ENCODE peak calls at places on chromosomes 3 and 15, in nine cellular contexts. One of them, this sample, is unnamed.

GRCh38 chr3:65230251-65231140 is 542.7 kb upstream of the ADAMTS9 start:
- DNase-seq in sigmoid colon: no peak
- DNase-seq in thoracic aorta: no peak
- DNase-seq in IMR-90: no peak
- DNase-seq in CD8-positive, alpha-beta T cell: no peak
- DNase-seq in WTC11: no peak
- DNase-seq in cardiac muscle cell: no peak
- DNase-seq in foreskin fibroblast: no peak
- DNase-seq in epithelial cell of esophagus: peak; percentile 21
- DNase-seq in this sample: peak; percentile 8

GRCh38 chr15:85412956-85413854 is 32.8 kb downstream of the AKAP13 start:
- DNase-seq in sigmoid colon: peak; percentile 85
- DNase-seq in thoracic aorta: no peak
- DNase-seq in IMR-90: peak; percentile 95
- DNase-seq in CD8-positive, alpha-beta T cell: peak; percentile 54
- DNase-seq in WTC11: no peak
- DNase-seq in cardiac muscle cell: peak; percentile 77
- DNase-seq in foreskin fibroblast: peak; percentile 88
- DNase-seq in epithelial cell of esophagus: peak; percentile 96
- DNase-seq in this sample: peak; percentile 16

GRCh38 chr15:40050788-40051615 is 12.0 kb upstream of the SRP14 start:
- DNase-seq in sigmoid colon: peak; percentile 66
- DNase-seq in thoracic aorta: no peak
- DNase-seq in IMR-90: peak; percentile 32
- DNase-seq in CD8-positive, alpha-beta T cell: no peak
- DNase-seq in WTC11: peak; percentile 61
- DNase-seq in cardiac muscle cell: peak; percentile 43
- DNase-seq in foreskin fibroblast: no peak
- DNase-seq in epithelial cell of esophagus: no peak
- DNase-seq in this sample: peak; percentile 51

GRCh38 chr15:32838820-32839219 is 121.0 kb downstream of the GREM1 start:
- DNase-seq in sigmoid colon: no peak
- DNase-seq in thoracic aorta: no peak
- DNase-seq in IMR-90: peak; percentile 97
- DNase-seq in CD8-positive, alpha-beta T cell: no peak
- DNase-seq in WTC11: no peak
- DNase-seq in cardiac muscle cell: peak; percentile 48
- DNase-seq in foreskin fibroblast: peak; percentile 97
- DNase-seq in epithelial cell of esophagus: peak; percentile 74
- DNase-seq in this sample: no peak

GRCh38 chr3:27025718-27026117 is 343.5 kb downstream of the NEK10 start:
- DNase-seq in sigmoid colon: no peak
- DNase-seq in thoracic aorta: no peak
- DNase-seq in IMR-90: no peak
- DNase-seq in CD8-positive, alpha-beta T cell: no peak
- DNase-seq in WTC11: peak; percentile 14
- DNase-seq in cardiac muscle cell: no peak
- DNase-seq in foreskin fibroblast: no peak
- DNase-seq in epithelial cell of esophagus: no peak
- DNase-seq in this sample: no peak

GRCh38 chr15:96559087-96559486 is 228.6 kb downstream of the NR2F2 start:
- DNase-seq in sigmoid colon: no peak
- DNase-seq in thoracic aorta: no peak
- DNase-seq in IMR-90: no peak
- DNase-seq in CD8-positive, alpha-beta T cell: no peak
- DNase-seq in WTC11: no peak
- DNase-seq in cardiac muscle cell: no peak
- DNase-seq in foreskin fibroblast: no peak
- DNase-seq in epithelial cell of esophagus: no peak
- DNase-seq in this sample: no peak

GRCh38 chr15:25894371-25894902 is 31.3 kb upstream of the ATP10A start:
- DNase-seq in sigmoid colon: no peak
- DNase-seq in thoracic aorta: no peak
- DNase-seq in IMR-90: no peak
- DNase-seq in CD8-positive, alpha-beta T cell: no peak
- DNase-seq in WTC11: no peak
- DNase-seq in cardiac muscle cell: no peak
- DNase-seq in foreskin fibroblast: no peak
- DNase-seq in epithelial cell of esophagus: peak; percentile 31
- DNase-seq in this sample: no peak

GRCh38 chr3:112086857-112087524 is 802 bp downstream of the C3orf52 start:
- DNase-seq in sigmoid colon: no peak
- DNase-seq in thoracic aorta: no peak
- DNase-seq in IMR-90: peak; percentile 57
- DNase-seq in CD8-positive, alpha-beta T cell: no peak
- DNase-seq in WTC11: no peak
- DNase-seq in cardiac muscle cell: peak; percentile 12
- DNase-seq in foreskin fibroblast: no peak
- DNase-seq in epithelial cell of esophagus: peak; percentile 82
- DNase-seq in this sample: peak; percentile 28

GRCh38 chr3:148162132-148162531 is 535.6 kb upstream of the AGTR1 start:
- DNase-seq in sigmoid colon: no peak
- DNase-seq in thoracic aorta: no peak
- DNase-seq in IMR-90: no peak
- DNase-seq in CD8-positive, alpha-beta T cell: no peak
- DNase-seq in WTC11: no peak
- DNase-seq in cardiac muscle cell: peak; percentile 15
- DNase-seq in foreskin fibroblast: no peak
- DNase-seq in epithelial cell of esophagus: no peak
- DNase-seq in this sample: no peak

GRCh38 chr15:35437157-35437556 is 108.8 kb downstream of the DPH6 start:
- DNase-seq in sigmoid colon: no peak
- DNase-seq in thoracic aorta: no peak
- DNase-seq in IMR-90: peak; percentile 23
- DNase-seq in CD8-positive, alpha-beta T cell: no peak
- DNase-seq in WTC11: no peak
- DNase-seq in cardiac muscle cell: peak; percentile 24
- DNase-seq in foreskin fibroblast: no peak
- DNase-seq in epithelial cell of esophagus: peak; percentile 6
- DNase-seq in this sample: no peak

GRCh38 chr3:186616299-186616617 is 3.4 kb downstream of the AHSG start:
- DNase-seq in sigmoid colon: no peak
- DNase-seq in thoracic aorta: no peak
- DNase-seq in IMR-90: no peak
- DNase-seq in CD8-positive, alpha-beta T cell: no peak
- DNase-seq in WTC11: no peak
- DNase-seq in cardiac muscle cell: no peak
- DNase-seq in foreskin fibroblast: no peak
- DNase-seq in epithelial cell of esophagus: no peak
- DNase-seq in this sample: no peak

GRCh38 chr3:50164984-50165383 is 9.9 kb downstream of the SEMA3F start:
- DNase-seq in sigmoid colon: no peak
- DNase-seq in thoracic aorta: no peak
- DNase-seq in IMR-90: no peak
- DNase-seq in CD8-positive, alpha-beta T cell: no peak
- DNase-seq in WTC11: no peak
- DNase-seq in cardiac muscle cell: no peak
- DNase-seq in foreskin fibroblast: no peak
- DNase-seq in epithelial cell of esophagus: no peak
- DNase-seq in this sample: no peak

GRCh38 chr3:124760601-124761000 is 30.3 kb downstream of the UMPS start:
- DNase-seq in sigmoid colon: no peak
- DNase-seq in thoracic aorta: no peak
- DNase-seq in IMR-90: peak; percentile 75
- DNase-seq in CD8-positive, alpha-beta T cell: no peak
- DNase-seq in WTC11: no peak
- DNase-seq in cardiac muscle cell: peak; percentile 60
- DNase-seq in foreskin fibroblast: peak; percentile 69
- DNase-seq in epithelial cell of esophagus: peak; percentile 38
- DNase-seq in this sample: no peak

GRCh38 chr15:62734706-62735105 is 307.8 kb upstream of the TPM1 start:
- DNase-seq in sigmoid colon: no peak
- DNase-seq in thoracic aorta: no peak
- DNase-seq in IMR-90: no peak
- DNase-seq in CD8-positive, alpha-beta T cell: no peak
- DNase-seq in WTC11: peak; percentile 41
- DNase-seq in cardiac muscle cell: no peak
- DNase-seq in foreskin fibroblast: no peak
- DNase-seq in epithelial cell of esophagus: no peak
- DNase-seq in this sample: no peak

GRCh38 chr3:188948658-188949400 is 222.9 kb upstream of the TPRG1 start:
- DNase-seq in sigmoid colon: peak; percentile 84
- DNase-seq in thoracic aorta: no peak
- DNase-seq in IMR-90: peak; percentile 96
- DNase-seq in CD8-positive, alpha-beta T cell: no peak
- DNase-seq in WTC11: no peak
- DNase-seq in cardiac muscle cell: peak; percentile 98
- DNase-seq in foreskin fibroblast: peak; percentile 96
- DNase-seq in epithelial cell of esophagus: peak; percentile 80
- DNase-seq in this sample: no peak

GRCh38 chr3:194548346-194549321 is 61.8 kb upstream of the ATP13A3 start:
- DNase-seq in sigmoid colon: no peak
- DNase-seq in thoracic aorta: no peak
- DNase-seq in IMR-90: peak; percentile 89
- DNase-seq in CD8-positive, alpha-beta T cell: no peak
- DNase-seq in WTC11: no peak
- DNase-seq in cardiac muscle cell: peak; percentile 6
- DNase-seq in foreskin fibroblast: no peak
- DNase-seq in epithelial cell of esophagus: no peak
- DNase-seq in this sample: no peak

GRCh38 chr15:59814409-59814808 is 125.3 kb upstream of the BNIP2 start:
- DNase-seq in sigmoid colon: no peak
- DNase-seq in thoracic aorta: no peak
- DNase-seq in IMR-90: no peak
- DNase-seq in CD8-positive, alpha-beta T cell: no peak
- DNase-seq in WTC11: no peak
- DNase-seq in cardiac muscle cell: no peak
- DNase-seq in foreskin fibroblast: no peak
- DNase-seq in epithelial cell of esophagus: no peak
- DNase-seq in this sample: no peak

GRCh38 chr15:84715442-84716035 is 400 bp downstream of the SEC11A start:
- DNase-seq in sigmoid colon: peak; percentile 67
- DNase-seq in thoracic aorta: no peak
- DNase-seq in IMR-90: peak; percentile 28
- DNase-seq in CD8-positive, alpha-beta T cell: no peak
- DNase-seq in WTC11: no peak
- DNase-seq in cardiac muscle cell: peak; percentile 42
- DNase-seq in foreskin fibroblast: no peak
- DNase-seq in epithelial cell of esophagus: peak; percentile 58
- DNase-seq in this sample: peak; percentile 35

DNA sequence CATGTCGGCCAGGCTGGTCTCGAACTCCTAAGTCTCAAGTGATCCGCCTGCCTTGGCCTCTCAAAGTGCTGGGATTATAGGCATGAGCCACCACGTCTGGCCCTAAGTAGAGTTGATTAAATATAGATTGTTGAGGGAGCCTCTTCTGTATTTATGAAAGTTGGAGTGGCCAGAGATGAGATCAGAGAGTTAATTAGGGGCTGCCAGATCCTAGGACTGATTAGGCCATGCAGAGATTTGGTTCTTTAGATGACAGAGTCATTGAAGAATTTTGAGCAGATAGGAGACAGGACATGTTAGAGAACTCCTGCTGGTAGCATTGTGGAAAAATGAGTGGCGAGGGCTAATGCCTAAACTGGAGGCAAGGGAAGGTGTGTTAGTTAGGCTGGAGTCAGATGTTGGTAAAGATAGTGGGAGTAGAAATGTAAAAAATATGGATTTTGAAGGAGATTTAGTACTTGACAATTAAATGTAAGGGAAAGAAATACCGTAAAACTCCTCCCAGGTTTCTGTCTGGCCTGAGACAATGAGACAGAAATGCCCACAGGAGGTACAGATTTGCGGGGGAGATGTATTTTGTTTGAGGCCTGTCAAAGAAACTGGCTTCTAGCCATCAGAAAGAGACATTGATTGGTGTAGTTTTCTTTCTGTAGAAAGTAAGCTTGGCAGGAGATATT is 23.4 kb downstream of the SACM1L start:
- DNase-seq in sigmoid colon: no peak
- DNase-seq in thoracic aorta: no peak
- DNase-seq in IMR-90: no peak
- DNase-seq in CD8-positive, alpha-beta T cell: no peak
- DNase-seq in WTC11: no peak
- DNase-seq in cardiac muscle cell: no peak
- DNase-seq in foreskin fibroblast: no peak
- DNase-seq in epithelial cell of esophagus: no peak
- DNase-seq in this sample: no peak
- TF ChIP-seq CTCF in sigmoid colon: no peak
- TF ChIP-seq CTCF in thoracic aorta: no peak
- TF ChIP-seq CTCF in IMR-90: no peak
- TF ChIP-seq CTCF in CD8-positive, alpha-beta T cell: no peak
- TF ChIP-seq CTCF in WTC11: no peak
- TF ChIP-seq CTCF in cardiac muscle cell: no peak
- TF ChIP-seq CTCF in foreskin fibroblast: no peak
- TF ChIP-seq CTCF in epithelial cell of esophagus: no peak
- TF ChIP-seq CTCF in this sample: no peak

GRCh38 chr3:9102240-9102841 is 139.1 kb upstream of the RAD18 start:
- DNase-seq in sigmoid colon: no peak
- DNase-seq in thoracic aorta: no peak
- DNase-seq in IMR-90: no peak
- DNase-seq in CD8-positive, alpha-beta T cell: no peak
- DNase-seq in WTC11: peak; percentile 80
- DNase-seq in cardiac muscle cell: no peak
- DNase-seq in foreskin fibroblast: no peak
- DNase-seq in epithelial cell of esophagus: no peak
- DNase-seq in this sample: peak; percentile 48
- TF ChIP-seq CTCF in sigmoid colon: no peak
- TF ChIP-seq CTCF in thoracic aorta: no peak
- TF ChIP-seq CTCF in IMR-90: no peak
- TF ChIP-seq CTCF in CD8-positive, alpha-beta T cell: no peak
- TF ChIP-seq CTCF in WTC11: no peak
- TF ChIP-seq CTCF in cardiac muscle cell: no peak
- TF ChIP-seq CTCF in foreskin fibroblast: no peak
- TF ChIP-seq CTCF in epithelial cell of esophagus: no peak
- TF ChIP-seq CTCF in this sample: no peak

GRCh38 chr3:152695810-152696209 is 139.1 kb upstream of the P2RY1 start:
- DNase-seq in sigmoid colon: no peak
- DNase-seq in thoracic aorta: no peak
- DNase-seq in IMR-90: no peak
- DNase-seq in CD8-positive, alpha-beta T cell: no peak
- DNase-seq in WTC11: no peak
- DNase-seq in cardiac muscle cell: no peak
- DNase-seq in foreskin fibroblast: no peak
- DNase-seq in epithelial cell of esophagus: no peak
- DNase-seq in this sample: no peak
- TF ChIP-seq CTCF in sigmoid colon: no peak
- TF ChIP-seq CTCF in thoracic aorta: no peak
- TF ChIP-seq CTCF in IMR-90: no peak
- TF ChIP-seq CTCF in CD8-positive, alpha-beta T cell: no peak
- TF ChIP-seq CTCF in WTC11: no peak
- TF ChIP-seq CTCF in cardiac muscle cell: no peak
- TF ChIP-seq CTCF in foreskin fibroblast: no peak
- TF ChIP-seq CTCF in epithelial cell of esophagus: no peak
- TF ChIP-seq CTCF in this sample: no peak

DNA sequence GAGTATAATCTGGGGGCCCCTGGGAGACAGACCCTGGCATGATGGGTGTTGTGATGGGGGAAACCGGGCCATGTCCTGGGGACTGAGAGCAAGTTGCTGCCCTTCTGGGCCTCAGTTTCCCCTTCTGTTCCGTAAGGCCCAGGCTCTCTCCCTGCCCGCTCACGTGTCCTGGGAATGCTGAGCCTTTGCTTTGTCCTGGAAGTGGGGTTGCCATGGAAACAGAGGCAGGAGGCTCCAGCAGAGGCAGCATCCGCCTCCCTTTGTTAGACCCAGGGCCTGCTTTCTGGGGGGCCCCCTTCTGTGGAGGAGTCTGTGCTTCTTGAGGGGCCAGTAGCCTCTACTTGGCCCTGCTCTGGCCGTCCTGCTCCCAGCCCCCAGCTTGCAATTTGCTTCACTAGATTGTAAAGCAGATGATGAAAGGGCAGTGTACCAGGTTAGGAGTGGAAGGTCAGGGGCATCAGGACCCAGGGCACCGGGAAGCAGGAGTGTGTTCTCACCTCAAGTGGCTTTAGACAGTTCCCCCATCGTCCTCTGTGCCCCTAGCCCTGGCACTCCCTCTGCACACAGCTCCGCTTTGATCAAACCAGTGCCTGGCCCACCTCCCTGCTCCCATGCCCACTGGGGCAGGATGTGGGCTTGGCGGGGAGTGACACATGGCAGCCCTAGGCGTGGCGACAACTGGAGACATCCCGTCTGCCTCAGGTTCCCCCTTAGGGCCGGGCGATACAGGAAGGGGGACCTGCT is 105.6 kb downstream of the FBLN2 start:
- DNase-seq in sigmoid colon: no peak
- DNase-seq in thoracic aorta: no peak
- DNase-seq in IMR-90: no peak
- DNase-seq in CD8-positive, alpha-beta T cell: peak; percentile 37
- DNase-seq in WTC11: no peak
- DNase-seq in cardiac muscle cell: no peak
- DNase-seq in foreskin fibroblast: no peak
- DNase-seq in epithelial cell of esophagus: no peak
- DNase-seq in this sample: no peak
- TF ChIP-seq CTCF in sigmoid colon: no peak
- TF ChIP-seq CTCF in thoracic aorta: no peak
- TF ChIP-seq CTCF in IMR-90: no peak
- TF ChIP-seq CTCF in CD8-positive, alpha-beta T cell: no peak
- TF ChIP-seq CTCF in WTC11: no peak
- TF ChIP-seq CTCF in cardiac muscle cell: no peak
- TF ChIP-seq CTCF in foreskin fibroblast: no peak
- TF ChIP-seq CTCF in epithelial cell of esophagus: no peak
- TF ChIP-seq CTCF in this sample: no peak